ENCODE peak calls at places on chromosome 2, in five cellular contexts. One of them, this sample, is unnamed.

GRCh38 chr2:159557437-159558034 is 58.8 kb downstream of the BAZ2B start:
- DNase-seq in osteoblast: no peak
- DNase-seq in aorta: no peak
- DNase-seq in MM.1S: no peak
- DNase-seq in kidney: no peak
- DNase-seq in this sample: peak; percentile 55

GRCh38 chr2:27807476-27807875 is 36.0 kb downstream of the MRPL33 start:
- DNase-seq in osteoblast: no peak
- DNase-seq in aorta: no peak
- DNase-seq in MM.1S: no peak
- DNase-seq in kidney: no peak
- DNase-seq in this sample: peak; percentile 80

GRCh38 chr2:2613279-2614199 is 282.5 kb upstream of the MYT1L start:
- DNase-seq in osteoblast: no peak
- DNase-seq in aorta: peak; percentile 91
- DNase-seq in MM.1S: peak; percentile 86
- DNase-seq in kidney: peak; percentile 96
- DNase-seq in this sample: peak; percentile 98

GRCh38 chr2:150167711-150168110 is 319.8 kb downstream of the RND3 start:
- DNase-seq in osteoblast: peak; percentile 18
- DNase-seq in aorta: no peak
- DNase-seq in MM.1S: no peak
- DNase-seq in kidney: no peak
- DNase-seq in this sample: no peak

GRCh38 chr2:111705711-111706323 is 178.2 kb downstream of the ANAPC1 start:
- DNase-seq in osteoblast: no peak
- DNase-seq in aorta: no peak
- DNase-seq in MM.1S: peak; percentile 100
- DNase-seq in kidney: peak; percentile 93
- DNase-seq in this sample: peak; percentile 90

GRCh38 chr2:25250331-25251031 is 82.1 kb upstream of the POMC start:
- DNase-seq in osteoblast: peak; percentile 95
- DNase-seq in aorta: no peak
- DNase-seq in MM.1S: no peak
- DNase-seq in kidney: no peak
- DNase-seq in this sample: peak; percentile 72

GRCh38 chr2:63712748-63713147 is 124.0 kb downstream of the MDH1 start:
- DNase-seq in osteoblast: peak; percentile 88
- DNase-seq in aorta: no peak
- DNase-seq in MM.1S: no peak
- DNase-seq in kidney: no peak
- DNase-seq in this sample: no peak

GRCh38 chr2:26692814-26693286 is 328 bp downstream of the KCNK3 start:
- DNase-seq in osteoblast: no peak
- DNase-seq in aorta: no peak
- DNase-seq in MM.1S: no peak
- DNase-seq in kidney: peak; percentile 74
- DNase-seq in this sample: peak; percentile 83

GRCh38 chr2:37371979-37372378 is 27.5 kb downstream of the QPCT start:
- DNase-seq in osteoblast: no peak
- DNase-seq in aorta: no peak
- DNase-seq in MM.1S: no peak
- DNase-seq in kidney: no peak
- DNase-seq in this sample: no peak

GRCh38 chr2:44943693-44944101 is 2.2 kb downstream of the SIX3 start:
- DNase-seq in osteoblast: peak; percentile 89
- DNase-seq in aorta: no peak
- DNase-seq in MM.1S: no peak
- DNase-seq in kidney: no peak
- DNase-seq in this sample: no peak

GRCh38 chr2:233093721-233094120 is 33.6 kb downstream of the INPP5D start:
- DNase-seq in osteoblast: no peak
- DNase-seq in aorta: no peak
- DNase-seq in MM.1S: no peak
- DNase-seq in kidney: peak; percentile 33
- DNase-seq in this sample: peak; percentile 34

GRCh38 chr2:224849264-224849663 is 133.1 kb upstream of the CCDC195 start:
- DNase-seq in osteoblast: no peak
- DNase-seq in aorta: no peak
- DNase-seq in MM.1S: no peak
- DNase-seq in kidney: no peak
- DNase-seq in this sample: no peak

GRCh38 chr2:204576580-204576979 is 31.3 kb downstream of the PARD3B start:
- DNase-seq in osteoblast: peak; percentile 36
- DNase-seq in aorta: no peak
- DNase-seq in MM.1S: no peak
- DNase-seq in kidney: no peak
- DNase-seq in this sample: no peak

GRCh38 chr2:20052229-20052871 is 922 bp upstream of the LAPTM4A start:
- DNase-seq in osteoblast: peak; percentile 41
- DNase-seq in aorta: no peak
- DNase-seq in MM.1S: no peak
- DNase-seq in kidney: no peak
- DNase-seq in this sample: no peak

GRCh38 chr2:21043744-21044532 is at the start of gene APOB:
- DNase-seq in osteoblast: no peak
- DNase-seq in aorta: peak; percentile 54
- DNase-seq in MM.1S: peak; percentile 23
- DNase-seq in kidney: no peak
- DNase-seq in this sample: peak; percentile 87

GRCh38 chr2:231386446-231386845 is 9.1 kb upstream of the B3GNT7 start:
- DNase-seq in osteoblast: peak; percentile 97
- DNase-seq in aorta: no peak
- DNase-seq in MM.1S: no peak
- DNase-seq in kidney: no peak
- DNase-seq in this sample: no peak

GRCh38 chr2:64652231-64653173 is 1.2 kb downstream of the SERTAD2 start:
- DNase-seq in osteoblast: peak; percentile 94
- DNase-seq in aorta: no peak
- DNase-seq in MM.1S: peak; percentile 48
- DNase-seq in kidney: no peak
- DNase-seq in this sample: peak; percentile 73

GRCh38 chr2:193556766-193557470 is 1362.2 kb upstream of the TMEFF2 start:
- DNase-seq in osteoblast: no peak
- DNase-seq in aorta: no peak
- DNase-seq in MM.1S: no peak
- DNase-seq in kidney: no peak
- DNase-seq in this sample: no peak

GRCh38 chr2:55137024-55137958 is 87.0 kb upstream of the RTN4 start:
- DNase-seq in osteoblast: no peak
- DNase-seq in aorta: peak; percentile 59
- DNase-seq in MM.1S: no peak
- DNase-seq in kidney: no peak
- DNase-seq in this sample: no peak

GRCh38 chr2:23524261-23524706 is 139.3 kb downstream of the KLHL29 start:
- DNase-seq in osteoblast: peak; percentile 97
- DNase-seq in aorta: peak; percentile 83
- DNase-seq in MM.1S: no peak
- DNase-seq in kidney: peak; percentile 88
- DNase-seq in this sample: no peak

GRCh38 chr2:6772366-6772710 is 93.4 kb downstream of the CMPK2 start:
- DNase-seq in osteoblast: no peak
- DNase-seq in aorta: no peak
- DNase-seq in MM.1S: no peak
- DNase-seq in kidney: no peak
- DNase-seq in this sample: peak; percentile 63

GRCh38 chr2:165572155-165572554 is 102.7 kb downstream of the CSRNP3 start:
- DNase-seq in osteoblast: no peak
- DNase-seq in aorta: no peak
- DNase-seq in MM.1S: no peak
- DNase-seq in kidney: no peak
- DNase-seq in this sample: no peak

GRCh38 chr2:96262306-96262705 is 3.5 kb downstream of the TMEM127 start:
- DNase-seq in osteoblast: no peak
- DNase-seq in aorta: no peak
- DNase-seq in MM.1S: no peak
- DNase-seq in kidney: no peak
- DNase-seq in this sample: no peak

GRCh38 chr2:46643493-46643892 is 164.1 kb downstream of the TMEM247 start:
- DNase-seq in osteoblast: no peak
- DNase-seq in aorta: no peak
- DNase-seq in MM.1S: peak; percentile 66
- DNase-seq in kidney: no peak
- DNase-seq in this sample: no peak

GRCh38 chr2:199977984-199978415 is 22.6 kb downstream of the MAIP1 start:
- DNase-seq in osteoblast: peak; percentile 57
- DNase-seq in aorta: no peak
- DNase-seq in MM.1S: peak; percentile 58
- DNase-seq in kidney: no peak
- DNase-seq in this sample: no peak

GRCh38 chr2:38075436-38076249 is at the start of gene CYP1B1:
- DNase-seq in osteoblast: peak; percentile 94
- DNase-seq in aorta: no peak
- DNase-seq in MM.1S: no peak
- DNase-seq in kidney: no peak
- DNase-seq in this sample: peak; percentile 71

GRCh38 chr2:230779141-230779523 is 66.5 kb downstream of the CAB39 start:
- DNase-seq in osteoblast: no peak
- DNase-seq in aorta: no peak
- DNase-seq in MM.1S: no peak
- DNase-seq in kidney: no peak
- DNase-seq in this sample: no peak

GRCh38 chr2:229087229-229087628 is 183.9 kb downstream of the PID1 start:
- DNase-seq in osteoblast: no peak
- DNase-seq in aorta: no peak
- DNase-seq in MM.1S: no peak
- DNase-seq in kidney: no peak
- DNase-seq in this sample: no peak

GRCh38 chr2:229090231-229090630 is 180.9 kb downstream of the PID1 start:
- DNase-seq in osteoblast: no peak
- DNase-seq in aorta: peak; percentile 47
- DNase-seq in MM.1S: no peak
- DNase-seq in kidney: no peak
- DNase-seq in this sample: no peak

GRCh38 chr2:229085439-229085838 is 185.6 kb downstream of the PID1 start:
- DNase-seq in osteoblast: no peak
- DNase-seq in aorta: no peak
- DNase-seq in MM.1S: no peak
- DNase-seq in kidney: no peak
- DNase-seq in this sample: no peak

GRCh38 chr2:229087843-229088520 is 183.1 kb downstream of the PID1 start:
- DNase-seq in osteoblast: no peak
- DNase-seq in aorta: no peak
- DNase-seq in MM.1S: no peak
- DNase-seq in kidney: no peak
- DNase-seq in this sample: no peak

DNA sequence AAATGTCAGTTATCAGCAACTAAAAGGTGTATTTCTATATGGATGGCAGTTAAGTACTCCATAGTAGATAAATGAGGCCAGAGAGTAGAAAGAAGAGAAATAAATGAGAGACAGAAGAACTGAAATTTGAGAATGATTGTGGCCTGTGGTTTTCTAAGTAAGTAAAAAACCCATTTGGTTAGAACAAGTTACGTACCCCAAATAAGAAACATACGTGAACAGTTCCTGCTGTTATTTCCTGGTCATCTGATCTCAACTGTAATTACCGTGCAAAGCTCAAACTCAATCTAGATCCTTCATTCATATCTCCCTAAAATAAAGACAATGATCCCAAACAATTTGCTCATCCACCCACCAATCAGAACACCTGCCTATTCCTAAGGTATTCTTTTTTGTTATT is 181.3 kb downstream of the PID1 start:
- DNase-seq in osteoblast: no peak
- DNase-seq in aorta: no peak
- DNase-seq in MM.1S: no peak
- DNase-seq in kidney: no peak
- DNase-seq in this sample: no peak
- H3K9me3 ChIP-seq in osteoblast: no peaks in the 10 kb centered on the region
- H3K9me3 ChIP-seq in aorta: no peaks in the 10 kb centered on the region
- H3K9me3 ChIP-seq in MM.1S: no peaks in the 10 kb centered on the region
- H3K9me3 ChIP-seq in kidney: no peaks in the 10 kb centered on the region
- H3K9me3 ChIP-seq in this sample: no peaks in the 10 kb centered on the region

DNA sequence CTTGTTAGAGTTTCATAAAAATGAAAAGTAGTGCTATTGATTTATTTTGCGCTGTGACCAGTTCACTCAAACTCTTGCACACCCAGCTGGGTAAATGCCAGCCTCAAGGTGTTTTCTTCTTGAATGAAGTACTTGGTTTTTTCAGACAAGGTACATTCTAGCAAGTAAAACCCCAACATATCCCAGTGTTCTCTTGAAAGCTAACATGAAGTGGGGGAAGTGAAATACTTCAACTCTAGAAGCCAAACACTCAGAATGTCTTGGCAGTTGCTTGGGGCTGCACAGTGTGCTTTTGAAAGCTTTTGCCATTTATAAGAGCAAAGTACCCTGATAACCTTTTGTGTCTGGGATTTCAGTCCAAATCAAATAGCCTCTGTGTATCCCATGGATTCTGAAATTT is 13.4 kb downstream of the NPAS2 start:
- DNase-seq in osteoblast: no peak
- DNase-seq in aorta: no peak
- DNase-seq in MM.1S: no peak
- DNase-seq in kidney: no peak
- DNase-seq in this sample: peak; percentile 7
- H3K27ac ChIP-seq in osteoblast: no peak overlapping the region
- H3K27ac ChIP-seq in aorta: peak overlapping the region; percentile 5
- H3K27ac ChIP-seq in MM.1S: no peak overlapping the region
- H3K27ac ChIP-seq in kidney: no peak overlapping the region
- H3K27ac ChIP-seq in this sample: no peak overlapping the region

DNA sequence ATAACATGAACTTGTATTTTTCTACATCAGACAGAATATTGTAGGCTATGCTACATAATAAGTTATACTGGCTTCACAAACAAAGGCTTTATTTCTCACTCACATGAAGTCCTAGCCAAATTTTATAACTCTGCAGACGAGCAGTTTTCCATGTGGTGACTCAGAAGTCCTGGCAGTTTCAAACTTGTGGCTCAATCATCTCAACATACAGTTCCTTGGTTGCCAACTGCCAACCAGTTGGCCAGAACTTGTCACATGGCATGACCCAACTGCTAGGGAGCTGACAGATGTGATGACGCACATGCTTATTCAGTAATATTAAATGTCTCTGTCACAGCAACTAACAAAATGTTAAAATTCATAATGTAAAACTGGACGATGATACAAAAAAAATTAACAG is 63.8 kb upstream of the ZC3H15 start:
- DNase-seq in osteoblast: peak; percentile 53
- DNase-seq in aorta: peak; percentile 63
- DNase-seq in MM.1S: no peak
- DNase-seq in kidney: no peak
- DNase-seq in this sample: no peak
- H3K4me3 ChIP-seq in osteoblast: no peak overlapping the region
- H3K4me3 ChIP-seq in aorta: no peak overlapping the region
- H3K4me3 ChIP-seq in MM.1S: no peak overlapping the region
- H3K4me3 ChIP-seq in kidney: no peak overlapping the region
- H3K4me3 ChIP-seq in this sample: no peak overlapping the region

DNA sequence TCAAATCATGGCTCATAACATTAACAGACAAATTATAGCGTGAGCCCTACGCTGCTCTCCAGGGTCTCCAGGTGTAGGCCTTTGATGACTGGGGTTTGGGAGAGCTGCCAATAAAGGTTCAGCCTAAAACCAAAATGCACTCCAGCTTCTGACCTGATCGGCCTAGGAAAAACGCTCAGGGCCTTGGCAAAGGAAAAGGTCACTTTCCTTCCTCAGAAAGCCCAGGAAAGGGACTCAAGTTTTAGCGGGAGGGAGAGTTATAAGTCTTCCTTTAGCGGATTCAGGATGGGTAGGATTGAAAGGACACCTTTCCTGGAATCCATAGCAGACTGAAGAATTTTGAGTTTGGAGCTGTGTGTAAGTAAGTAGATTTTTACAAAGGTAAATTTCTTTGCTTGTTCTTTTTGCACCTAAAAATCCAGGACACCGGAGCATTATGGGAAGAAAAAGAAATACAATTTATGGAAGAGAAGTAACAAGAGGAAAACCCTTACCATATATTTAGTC is 8.8 kb downstream of the EVX2 start:
- DNase-seq in osteoblast: no peak
- DNase-seq in aorta: no peak
- DNase-seq in MM.1S: no peak
- DNase-seq in kidney: no peak
- DNase-seq in this sample: no peak
- H3K9me3 ChIP-seq in osteoblast: no peaks in the 10 kb centered on the region
- H3K9me3 ChIP-seq in aorta: peaks cover 3% of the 10 kb centered on the region
- H3K9me3 ChIP-seq in MM.1S: no peaks in the 10 kb centered on the region
- H3K9me3 ChIP-seq in kidney: no peaks in the 10 kb centered on the region
- H3K9me3 ChIP-seq in this sample: no peaks in the 10 kb centered on the region